ENCODE peak calls at places on chromosome 7, in nine cellular contexts. One of them, this sample, is unnamed.
A peak's percentile ranks its signal among the peaks of the same experiment; 100 is the strongest.

GRCh38 chr7:33157781-33158180 is 28.4 kb downstream of the BBS9 start:
- DNase-seq in fibroblast of lung: peak; percentile 29
- DNase-seq in A673: no peak
- DNase-seq in lower lobe of right lung: no peak
- DNase-seq in sigmoid colon: no peak
- DNase-seq in GM12865: no peak
- DNase-seq in coronary artery: no peak
- DNase-seq in body of pancreas: no peak
- DNase-seq in heart left ventricle: no peak
- DNase-seq in this sample: peak; percentile 42

GRCh38 chr7:157044151-157044687 is 33.8 kb upstream of the MNX1 start:
- DNase-seq in fibroblast of lung: peak; percentile 6
- DNase-seq in A673: peak; percentile 38
- DNase-seq in lower lobe of right lung: no peak
- DNase-seq in sigmoid colon: no peak
- DNase-seq in GM12865: no peak
- DNase-seq in coronary artery: no peak
- DNase-seq in body of pancreas: no peak
- DNase-seq in heart left ventricle: no peak
- DNase-seq in this sample: peak; percentile 75

GRCh38 chr7:158500651-158501052 is 87.0 kb downstream of the PTPRN2 start:
- DNase-seq in fibroblast of lung: no peak
- DNase-seq in A673: no peak
- DNase-seq in lower lobe of right lung: no peak
- DNase-seq in sigmoid colon: no peak
- DNase-seq in GM12865: no peak
- DNase-seq in coronary artery: no peak
- DNase-seq in body of pancreas: no peak
- DNase-seq in heart left ventricle: no peak
- DNase-seq in this sample: no peak

GRCh38 chr7:151392002-151392401 is 17.8 kb downstream of the WDR86 start:
- DNase-seq in fibroblast of lung: no peak
- DNase-seq in A673: no peak
- DNase-seq in lower lobe of right lung: peak; percentile 42
- DNase-seq in sigmoid colon: no peak
- DNase-seq in GM12865: no peak
- DNase-seq in coronary artery: no peak
- DNase-seq in body of pancreas: peak; percentile 10
- DNase-seq in heart left ventricle: no peak
- DNase-seq in this sample: no peak

GRCh38 chr7:50867048-50867383 is 84.3 kb upstream of the GRB10 start:
- DNase-seq in fibroblast of lung: no peak
- DNase-seq in A673: no peak
- DNase-seq in lower lobe of right lung: no peak
- DNase-seq in sigmoid colon: no peak
- DNase-seq in GM12865: no peak
- DNase-seq in coronary artery: no peak
- DNase-seq in body of pancreas: no peak
- DNase-seq in heart left ventricle: peak; percentile 25
- DNase-seq in this sample: no peak

GRCh38 chr7:15433154-15433553 is 128.7 kb downstream of the AGMO start:
- DNase-seq in fibroblast of lung: no peak
- DNase-seq in A673: no peak
- DNase-seq in lower lobe of right lung: no peak
- DNase-seq in sigmoid colon: no peak
- DNase-seq in GM12865: no peak
- DNase-seq in coronary artery: no peak
- DNase-seq in body of pancreas: no peak
- DNase-seq in heart left ventricle: no peak
- DNase-seq in this sample: no peak

GRCh38 chr7:46006723-46007122 is 85.7 kb upstream of the IGFBP3 start:
- DNase-seq in fibroblast of lung: no peak
- DNase-seq in A673: no peak
- DNase-seq in lower lobe of right lung: no peak
- DNase-seq in sigmoid colon: no peak
- DNase-seq in GM12865: no peak
- DNase-seq in coronary artery: no peak
- DNase-seq in body of pancreas: no peak
- DNase-seq in heart left ventricle: no peak
- DNase-seq in this sample: no peak

GRCh38 chr7:17492437-17492836 is 194.0 kb downstream of the AHR start:
- DNase-seq in fibroblast of lung: no peak
- DNase-seq in A673: no peak
- DNase-seq in lower lobe of right lung: no peak
- DNase-seq in sigmoid colon: no peak
- DNase-seq in GM12865: peak; percentile 66
- DNase-seq in coronary artery: no peak
- DNase-seq in body of pancreas: no peak
- DNase-seq in heart left ventricle: no peak
- DNase-seq in this sample: no peak

GRCh38 chr7:94190599-94191061 is 186.5 kb upstream of the BET1 start:
- DNase-seq in fibroblast of lung: peak; percentile 98
- DNase-seq in A673: peak; percentile 93
- DNase-seq in lower lobe of right lung: no peak
- DNase-seq in sigmoid colon: no peak
- DNase-seq in GM12865: no peak
- DNase-seq in coronary artery: no peak
- DNase-seq in body of pancreas: no peak
- DNase-seq in heart left ventricle: peak; percentile 12
- DNase-seq in this sample: peak; percentile 98

GRCh38 chr7:46534593-46535271 is 613.7 kb upstream of the IGFBP3 start:
- DNase-seq in fibroblast of lung: peak; percentile 89
- DNase-seq in A673: peak; percentile 52
- DNase-seq in lower lobe of right lung: no peak
- DNase-seq in sigmoid colon: no peak
- DNase-seq in GM12865: no peak
- DNase-seq in coronary artery: no peak
- DNase-seq in body of pancreas: no peak
- DNase-seq in heart left ventricle: no peak
- DNase-seq in this sample: peak; percentile 19

GRCh38 chr7:4113271-4113670 is 568.8 kb upstream of the FOXK1 start:
- DNase-seq in fibroblast of lung: no peak
- DNase-seq in A673: no peak
- DNase-seq in lower lobe of right lung: no peak
- DNase-seq in sigmoid colon: peak; percentile 47
- DNase-seq in GM12865: no peak
- DNase-seq in coronary artery: no peak
- DNase-seq in body of pancreas: no peak
- DNase-seq in heart left ventricle: no peak
- DNase-seq in this sample: no peak

GRCh38 chr7:112970771-112971170 is 115.9 kb downstream of the GPR85 start:
- DNase-seq in fibroblast of lung: no peak
- DNase-seq in A673: peak; percentile 6
- DNase-seq in lower lobe of right lung: no peak
- DNase-seq in sigmoid colon: no peak
- DNase-seq in GM12865: peak; percentile 9
- DNase-seq in coronary artery: no peak
- DNase-seq in body of pancreas: no peak
- DNase-seq in heart left ventricle: no peak
- DNase-seq in this sample: no peak

GRCh38 chr7:72466797-72467196 is 54.7 kb upstream of the CALN1 start:
- DNase-seq in fibroblast of lung: no peak
- DNase-seq in A673: no peak
- DNase-seq in lower lobe of right lung: no peak
- DNase-seq in sigmoid colon: no peak
- DNase-seq in GM12865: no peak
- DNase-seq in coronary artery: no peak
- DNase-seq in body of pancreas: no peak
- DNase-seq in heart left ventricle: no peak
- DNase-seq in this sample: no peak
- H3K4me3 ChIP-seq in fibroblast of lung: no peak overlapping the region
- H3K4me3 ChIP-seq in A673: no peak overlapping the region
- H3K4me3 ChIP-seq in lower lobe of right lung: no peak overlapping the region
- H3K4me3 ChIP-seq in sigmoid colon: no peak overlapping the region
- H3K4me3 ChIP-seq in GM12865: no peak overlapping the region
- H3K4me3 ChIP-seq in coronary artery: no peak overlapping the region
- H3K4me3 ChIP-seq in body of pancreas: no peak overlapping the region
- H3K4me3 ChIP-seq in heart left ventricle: no peak overlapping the region
- H3K4me3 ChIP-seq in this sample: no peak overlapping the region

GRCh38 chr7:47571355-47572100 is 10.4 kb downstream of the TNS3 start:
- DNase-seq in fibroblast of lung: peak; percentile 85
- DNase-seq in A673: no peak
- DNase-seq in lower lobe of right lung: peak; percentile 83
- DNase-seq in sigmoid colon: peak; percentile 84
- DNase-seq in GM12865: no peak
- DNase-seq in coronary artery: peak; percentile 92
- DNase-seq in body of pancreas: peak; percentile 89
- DNase-seq in heart left ventricle: peak; percentile 80
- DNase-seq in this sample: peak; percentile 72
- TF ChIP-seq CTCF in fibroblast of lung: no peak
- TF ChIP-seq CTCF in A673: no peak
- TF ChIP-seq CTCF in lower lobe of right lung: no peak
- TF ChIP-seq CTCF in sigmoid colon: no peak
- TF ChIP-seq CTCF in GM12865: no peak
- TF ChIP-seq CTCF in coronary artery: no peak
- TF ChIP-seq CTCF in body of pancreas: no peak
- TF ChIP-seq CTCF in heart left ventricle: no peak
- TF ChIP-seq CTCF in this sample: no peak

DNA sequence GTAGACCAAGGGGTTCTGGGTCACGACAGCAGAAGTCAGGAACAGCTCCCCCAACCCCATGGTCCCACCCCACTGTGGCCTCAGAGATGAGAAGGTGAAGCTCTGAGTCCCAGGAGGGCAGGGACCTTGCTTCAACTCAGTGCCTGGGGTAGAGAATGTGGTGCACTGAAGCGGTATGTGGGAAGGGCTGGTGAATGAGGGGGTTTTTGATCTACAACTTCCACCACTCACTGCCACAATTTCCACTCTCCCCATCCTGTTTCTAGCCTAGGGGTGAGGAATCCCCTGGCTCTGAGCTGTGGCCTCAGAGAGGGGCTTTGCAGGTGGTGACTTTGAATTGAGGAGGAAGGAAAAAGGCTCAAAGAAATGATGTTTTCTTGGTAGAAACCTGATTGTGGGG is 44.9 kb upstream of the TOMM7 start:
- DNase-seq in fibroblast of lung: no peak
- DNase-seq in A673: no peak
- DNase-seq in lower lobe of right lung: no peak
- DNase-seq in sigmoid colon: no peak
- DNase-seq in GM12865: peak; percentile 26
- DNase-seq in coronary artery: no peak
- DNase-seq in body of pancreas: no peak
- DNase-seq in heart left ventricle: no peak
- DNase-seq in this sample: no peak
- H3K4me3 ChIP-seq in fibroblast of lung: no peak overlapping the region
- H3K4me3 ChIP-seq in A673: no peak overlapping the region
- H3K4me3 ChIP-seq in lower lobe of right lung: no peak overlapping the region
- H3K4me3 ChIP-seq in sigmoid colon: no peak overlapping the region
- H3K4me3 ChIP-seq in GM12865: no peak overlapping the region
- H3K4me3 ChIP-seq in coronary artery: no peak overlapping the region
- H3K4me3 ChIP-seq in body of pancreas: no peak overlapping the region
- H3K4me3 ChIP-seq in heart left ventricle: no peak overlapping the region
- H3K4me3 ChIP-seq in this sample: no peak overlapping the region

GRCh38 chr7:111853231-111853990 is 291.1 kb upstream of the IMMP2L start:
- DNase-seq in fibroblast of lung: no peak
- DNase-seq in A673: peak; percentile 57
- DNase-seq in lower lobe of right lung: no peak
- DNase-seq in sigmoid colon: no peak
- DNase-seq in GM12865: peak; percentile 19
- DNase-seq in coronary artery: no peak
- DNase-seq in body of pancreas: no peak
- DNase-seq in heart left ventricle: no peak
- DNase-seq in this sample: peak; percentile 17

GRCh38 chr7:111852081-111852480 is 289.8 kb upstream of the IMMP2L start:
- DNase-seq in fibroblast of lung: no peak
- DNase-seq in A673: no peak
- DNase-seq in lower lobe of right lung: no peak
- DNase-seq in sigmoid colon: no peak
- DNase-seq in GM12865: no peak
- DNase-seq in coronary artery: no peak
- DNase-seq in body of pancreas: no peak
- DNase-seq in heart left ventricle: no peak
- DNase-seq in this sample: no peak

GRCh38 chr7:111858331-111858730 is 296.0 kb upstream of the IMMP2L start:
- DNase-seq in fibroblast of lung: no peak
- DNase-seq in A673: no peak
- DNase-seq in lower lobe of right lung: no peak
- DNase-seq in sigmoid colon: no peak
- DNase-seq in GM12865: no peak
- DNase-seq in coronary artery: no peak
- DNase-seq in body of pancreas: no peak
- DNase-seq in heart left ventricle: no peak
- DNase-seq in this sample: no peak

GRCh38 chr7:111855842-111856227 is 293.5 kb upstream of the IMMP2L start:
- DNase-seq in fibroblast of lung: peak; percentile 32
- DNase-seq in A673: peak; percentile 35
- DNase-seq in lower lobe of right lung: no peak
- DNase-seq in sigmoid colon: no peak
- DNase-seq in GM12865: no peak
- DNase-seq in coronary artery: no peak
- DNase-seq in body of pancreas: peak; percentile 19
- DNase-seq in heart left ventricle: no peak
- DNase-seq in this sample: peak; percentile 25

DNA sequence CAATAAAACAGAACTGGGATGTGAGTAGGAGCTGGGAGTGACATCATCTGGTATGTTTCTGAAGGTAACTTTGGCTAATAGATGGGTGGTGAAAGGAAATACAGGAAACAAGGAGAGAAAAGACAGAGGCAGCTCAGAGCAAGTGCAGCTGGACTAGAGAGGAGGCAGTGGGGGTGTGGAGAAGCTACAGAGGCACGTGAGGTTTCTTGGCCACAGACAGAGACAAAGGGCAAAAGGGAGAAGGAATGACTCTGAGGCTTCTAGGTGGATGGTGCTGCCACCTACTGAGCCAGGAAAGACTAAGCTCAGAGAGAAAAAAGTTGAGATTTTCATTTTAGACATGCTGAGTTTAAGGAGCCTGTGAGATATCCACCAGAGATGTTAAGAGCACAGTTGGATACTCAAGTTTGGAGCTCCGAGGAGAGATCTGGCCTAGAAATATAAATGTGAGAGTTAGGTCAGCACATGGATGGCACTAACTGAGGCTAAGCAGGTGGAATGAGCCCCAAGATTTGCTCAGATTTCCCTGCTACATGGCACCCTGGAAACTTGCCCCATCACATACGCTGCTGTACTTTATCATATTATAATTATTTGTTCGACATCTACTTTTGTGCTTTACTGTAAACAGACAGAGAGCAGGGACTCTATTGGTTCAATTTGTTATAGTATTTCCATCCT is 293.0 kb upstream of the IMMP2L start:
- DNase-seq in fibroblast of lung: peak; percentile 82
- DNase-seq in A673: peak; percentile 79
- DNase-seq in lower lobe of right lung: no peak
- DNase-seq in sigmoid colon: no peak
- DNase-seq in GM12865: peak; percentile 59
- DNase-seq in coronary artery: no peak
- DNase-seq in body of pancreas: peak; percentile 32
- DNase-seq in heart left ventricle: no peak
- DNase-seq in this sample: peak; percentile 82
- TF ChIP-seq CTCF in fibroblast of lung: peak; percentile 76
- TF ChIP-seq CTCF in A673: peak; percentile 74
- TF ChIP-seq CTCF in lower lobe of right lung: peak; percentile 26
- TF ChIP-seq CTCF in sigmoid colon: no peak
- TF ChIP-seq CTCF in GM12865: peak; percentile 55
- TF ChIP-seq CTCF in coronary artery: peak; percentile 25
- TF ChIP-seq CTCF in body of pancreas: peak; percentile 50
- TF ChIP-seq CTCF in heart left ventricle: peak; percentile 58
- TF ChIP-seq CTCF in this sample: peak; percentile 77